ENCODE peak calls at places on chromosomes 13 and 19, in seven cellular contexts. F is left ventricle myocardium inferior, E is heart left ventricle, P is upper lobe of left lung, J is fibroblast of lung, Y is upper lobe of right lung, V is body of pancreas. O is an unnamed sample. For H3K4me1, the result is how much of the 10 kb centered on the place peaks cover.

GRCh38 chr13:43546260-43546659 is 240.5 kb downstream of the ENOX1 start:
- DNase-seq in F (peak), E (peak), P (no peak), J (peak), Y (no peak), V (no peak), O (no peak)

GRCh38 chr19:18660939-18661338 is 22.5 kb upstream of the CRTC1 start:
- DNase-seq in F (no peak), E (no peak), P (no peak), J (no peak), Y (no peak), V (no peak), O (no peak)

GRCh38 chr13:32391101-32391620 is 36.8 kb downstream of the N4BP2L1 start:
- DNase-seq in F (no peak), E (no peak), P (no peak), J (no peak), Y (no peak), V (no peak), O (no peak)

GRCh38 chr19:40190891-40191835 is at the start of gene MAP3K10:
- DNase-seq in F (peak), E (peak), P (peak), J (peak), Y (peak), V (peak), O (peak)

GRCh38 chr13:20824762-20825161 is 51.0 kb upstream of the EEF1AKMT1 start:
- DNase-seq in F (no peak), E (no peak), P (no peak), J (peak), Y (no peak), V (no peak), O (no peak)

GRCh38 chr19:38277969-38278680 is 13.8 kb downstream of the SPINT2 start:
- DNase-seq in F (peak), E (peak), P (no peak), J (peak), Y (no peak), V (peak), O (no peak)

GRCh38 chr19:37329686-37330085 is 41.2 kb upstream of the ZNF527 start:
- DNase-seq in F (no peak), E (no peak), P (no peak), J (no peak), Y (no peak), V (no peak), O (no peak)

GRCh38 chr13:107275945-107276614 is 708.1 kb upstream of the ARGLU1 start:
- DNase-seq in F (no peak), E (no peak), P (no peak), J (no peak), Y (no peak), V (no peak), O (no peak)

GRCh38 chr13:51832471-51833152 is 12.4 kb downstream of the TMEM272 start:
- DNase-seq in F (no peak), E (peak), P (no peak), J (peak), Y (no peak), V (peak), O (peak)

GRCh38 chr19:56314018-56314583 is 538 bp downstream of the ZSCAN5A start:
- DNase-seq in F (no peak), E (no peak), P (no peak), J (no peak), Y (no peak), V (no peak), O (no peak)

GRCh38 chr19:19113040-19113541 is 25.2 kb downstream of the TMEM161A start:
- DNase-seq in F (no peak), E (no peak), P (no peak), J (peak), Y (no peak), V (no peak), O (no peak)

GRCh38 chr19:39430675-39431593 is 4.8 kb downstream of the RPS16 start:
- DNase-seq in F (no peak), E (no peak), P (no peak), J (peak), Y (peak), V (no peak), O (no peak)

GRCh38 chr19:35124098-35125060 is 8.8 kb downstream of the FXYD3 start:
- DNase-seq in F (peak), E (peak), P (peak), J (peak), Y (peak), V (peak), O (peak)

GRCh38 chr13:38303816-38304215 is 45.8 kb upstream of the UFM1 start:
- DNase-seq in F (no peak), E (no peak), P (no peak), J (no peak), Y (no peak), V (no peak), O (no peak)

GRCh38 chr13:31945202-31945978 is 86.2 kb upstream of the FRY start:
- DNase-seq in F (peak), E (peak), P (peak), J (peak), Y (peak), V (peak), O (no peak)

GRCh38 chr19:35142531-35143230 is 374 bp upstream of the FXYD7 start:
- DNase-seq in F (peak), E (peak), P (peak), J (peak), Y (peak), V (peak), O (peak)

GRCh38 chr19:8094336-8094735 is 41.8 kb downstream of the CCL25 start:
- DNase-seq in F (no peak), E (no peak), P (no peak), J (no peak), Y (no peak), V (no peak), O (no peak)

GRCh38 chr19:8368136-8368535 is 4.2 kb downstream of the ANGPTL4 start:
- DNase-seq in F (no peak), E (no peak), P (no peak), J (no peak), Y (no peak), V (no peak), O (no peak)

GRCh38 chr13:31891472-31891871 is 140.1 kb upstream of the FRY start:
- DNase-seq in F (no peak), E (no peak), P (no peak), J (no peak), Y (no peak), V (peak), O (no peak)

GRCh38 chr13:85137516-85137915 is 661.7 kb downstream of the SLITRK6 start:
- DNase-seq in F (no peak), E (no peak), P (no peak), J (no peak), Y (no peak), V (no peak), O (no peak)

GRCh38 chr19:18653853-18654252 is 17.0 kb downstream of the KLHL26 start:
- DNase-seq in F (no peak), E (no peak), P (no peak), J (no peak), Y (no peak), V (no peak), O (no peak)

GRCh38 chr19:7883796-7884570 is 4.3 kb upstream of the LRRC8E start:
- DNase-seq in F (no peak), E (no peak), P (no peak), J (peak), Y (no peak), V (no peak), O (no peak)

GRCh38 chr13:20441879-20442278 is 83.8 kb downstream of the CRYL1 start:
- DNase-seq in F (no peak), E (no peak), P (no peak), J (no peak), Y (no peak), V (no peak), O (no peak)

GRCh38 chr19:15683411-15683810 is 10.5 kb downstream of the CYP4F12 start:
- DNase-seq in F (no peak), E (no peak), P (peak), J (no peak), Y (no peak), V (no peak), O (no peak)

GRCh38 chr19:20186163-20186562 is 19.1 kb downstream of the ZNF486 start:
- DNase-seq in F (no peak), E (no peak), P (no peak), J (peak), Y (no peak), V (peak), O (no peak)

GRCh38 chr13:26423634-26424033 is 133.8 kb upstream of the WASF3 start:
- DNase-seq in F (peak), E (peak), P (no peak), J (peak), Y (no peak), V (peak), O (no peak)

GRCh38 chr13:40985596-40986327 is 33.4 kb downstream of the ELF1 start:
- DNase-seq in F (no peak), E (no peak), P (no peak), J (no peak), Y (no peak), V (no peak), O (no peak)
- H3K4me1 ChIP-seq in F (half or more), E (under half), P (under half), J (under half), Y (under half), V (half or more), O (half or more)

GRCh38 chr19:9671654-9672053 is 3.2 kb downstream of the ZNF562 start:
- DNase-seq in F (no peak), E (no peak), P (no peak), J (no peak), Y (no peak), V (no peak), O (no peak)
- H3K27ac ChIP-seq in F (no peak), E (no peak), P (no peak), J (no peak), Y (no peak), V (no peak), O (no peak)

GRCh38 chr19:4405977-4406376 is 3.5 kb downstream of the CHAF1A start:
- DNase-seq in F (no peak), E (no peak), P (no peak), J (no peak), Y (no peak), V (no peak), O (no peak)
- H3K4me1 ChIP-seq in F (under half), E (under half), P (under half), J (under half), Y (under half), V (under half), O (under half)

GRCh38 chr19:46954502-46955004 is 65.1 kb upstream of the NPAS1 start:
- DNase-seq in F (no peak), E (no peak), P (no peak), J (no peak), Y (no peak), V (no peak), O (no peak)

GRCh38 chr19:46958542-46958941 is 61.1 kb upstream of the NPAS1 start:
- DNase-seq in F (no peak), E (no peak), P (no peak), J (peak), Y (no peak), V (no peak), O (no peak)

GRCh38 chr19:46953955-46954501 is 65.6 kb upstream of the NPAS1 start:
- DNase-seq in F (no peak), E (no peak), P (no peak), J (no peak), Y (no peak), V (no peak), O (no peak)

GRCh38 chr19:46955114-46955812 is 64.4 kb upstream of the NPAS1 start:
- DNase-seq in F (no peak), E (no peak), P (no peak), J (no peak), Y (no peak), V (no peak), O (peak)

GRCh38 chr19:46955813-46956371 is 63.7 kb upstream of the NPAS1 start:
- DNase-seq in F (no peak), E (no peak), P (no peak), J (no peak), Y (no peak), V (no peak), O (no peak)
- H3K27ac ChIP-seq in F (peak), E (peak), P (no peak), J (no peak), Y (peak), V (peak), O (no peak)

GRCh38 chr19:3441089-3441985 is 39.0 kb downstream of the SMIM24 start:
- DNase-seq in F (no peak), E (no peak), P (peak), J (no peak), Y (no peak), V (no peak), O (no peak)
- H3K4me1 ChIP-seq in F (half or more), E (under half), P (half or more), J (under half), Y (under half), V (under half), O (under half)

GRCh38 chr19:55069859-55070225 is 5.8 kb upstream of the EPS8L1 start:
- DNase-seq in F (no peak), E (no peak), P (no peak), J (no peak), Y (no peak), V (no peak), O (no peak)
- H3K27ac ChIP-seq in F (peak), E (no peak), P (peak), J (no peak), Y (peak), V (peak), O (no peak)

DNA sequence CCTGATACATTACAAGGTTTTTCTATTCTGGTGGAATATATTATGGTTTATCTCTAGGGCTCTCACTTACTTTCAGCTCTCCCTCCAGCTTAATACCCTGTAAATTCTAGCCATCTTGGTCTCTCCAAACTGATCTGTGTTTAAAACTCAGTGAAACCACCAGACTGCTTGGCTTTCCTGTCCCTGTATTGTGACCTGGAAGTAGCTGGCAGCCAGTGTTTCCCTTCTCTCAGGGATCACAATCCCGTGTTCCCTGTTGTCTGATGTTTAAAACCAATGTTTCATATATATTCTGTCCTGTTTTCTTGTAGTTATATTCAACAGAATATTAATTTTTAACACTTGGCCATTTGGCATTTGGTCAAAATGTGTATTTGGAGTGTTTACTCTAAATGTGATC is 8.0 kb downstream of the AKAP11 start:
- DNase-seq in F (no peak), E (no peak), P (no peak), J (no peak), Y (no peak), V (no peak), O (no peak)
- H3K4me1 ChIP-seq in F (under half), E (under half), P (under half), J (under half), Y (under half), V (under half), O (under half)